ENCODE peak calls at places on chromosomes 5 and 9, in ten cellular contexts. L is pons; U is NCI-H1930; J is erythroblast; W is fibroblast of villous mesenchyme; F is globus pallidus; O is HT-29; V is GM10248; Y is NCI-H1048; Z is stimulated activated CD4-positive, alpha-beta T cell treated with anti-CD3 and anti-CD28 coated beads, Interleukin-1b, Interleukin-23, amount 100 ng/mL, for 1 hour. H is an unnamed sample.
A peak's percentile ranks its signal among the peaks of the same experiment; 100 is the strongest.

GRCh38 chr5:80140496-80140895 is 105.3 kb downstream of the THBS4 start:
- DNase-seq in Y (no peak), U (no peak), W (no peak), V (no peak), J (no peak), F (no peak), Z (no peak), O (no peak), L (no peak), H (no peak)

GRCh38 chr9:123368481-123369153 is 12.6 kb downstream of the CRB2 start:
- DNase-seq in Z (no peak), V (no peak), O (no peak), L (peak; percentile 53), U (no peak), Y (no peak), W (no peak), J (no peak), F (peak; percentile 93), H (peak; percentile 87)

GRCh38 chr5:124650960-124651662 is 95.3 kb downstream of the ZNF608 start:
- DNase-seq in Z (no peak), U (no peak), Y (no peak), W (no peak), L (no peak), J (no peak), V (no peak), F (no peak), O (no peak), H (no peak)

GRCh38 chr9:92607773-92608172 is 62.2 kb downstream of the IPPK start:
- DNase-seq in O (no peak), U (no peak), Z (no peak), J (no peak), W (peak; percentile 85), Y (no peak), L (peak; percentile 36), F (no peak), V (no peak), H (peak; percentile 67)

GRCh38 chr9:81669011-81669739 is 20.2 kb downstream of the TLE1 start:
- DNase-seq in Z (no peak), U (no peak), Y (no peak), F (no peak), L (no peak), W (no peak), O (no peak), J (no peak), V (no peak), H (no peak)

GRCh38 chr5:175317872-175318271 is 126.1 kb downstream of the DRD1 start:
- DNase-seq in F (no peak), V (no peak), U (no peak), L (no peak), Y (no peak), Z (no peak), W (no peak), J (no peak), O (no peak), H (no peak)

GRCh38 chr5:170345971-170346370 is 43.2 kb downstream of the KCNMB1 start:
- DNase-seq in W (no peak), U (no peak), Y (no peak), O (no peak), L (no peak), J (no peak), Z (no peak), V (no peak), F (no peak), H (no peak)

GRCh38 chr9:37061763-37062162 is 27.7 kb upstream of the PAX5 start:
- DNase-seq in F (no peak), U (no peak), Y (no peak), Z (no peak), W (peak; percentile 27), L (no peak), V (no peak), J (no peak), O (no peak), H (no peak)

GRCh38 chr5:126369995-126370731 is 53.0 kb upstream of the GRAMD2B start:
- DNase-seq in F (no peak), J (no peak), V (no peak), L (no peak), O (peak; percentile 42), W (no peak), Y (no peak), U (no peak), Z (no peak), H (no peak)

GRCh38 chr9:37034320-37034937 is 361 bp upstream of the PAX5 start:
- DNase-seq in Y (no peak), J (peak; percentile 27), L (no peak), V (peak; percentile 75), F (no peak), O (no peak), W (no peak), U (peak; percentile 28), Z (no peak), H (no peak)

GRCh38 chr9:15509931-15510788 is 610 bp downstream of the PSIP1 start:
- DNase-seq in W (peak; percentile 24), U (no peak), F (peak; percentile 40), L (peak; percentile 25), Z (peak; percentile 11), V (peak; percentile 80), Y (no peak), J (peak; percentile 84), O (peak; percentile 18), H (peak; percentile 39)

GRCh38 chr9:93668261-93668871 is 92.0 kb downstream of the PHF2 start:
- DNase-seq in F (no peak), U (no peak), J (no peak), V (no peak), L (no peak), O (no peak), Y (no peak), W (no peak), Z (no peak), H (no peak)

GRCh38 chr9:89874351-89875321 is 269.8 kb downstream of the GADD45G start:
- DNase-seq in F (peak; percentile 16), U (no peak), Y (no peak), V (no peak), J (no peak), L (peak; percentile 17), Z (no peak), W (peak; percentile 10), O (no peak), H (no peak)

GRCh38 chr9:34079181-34079580 is 30.5 kb upstream of the UBAP2 start:
- DNase-seq in W (no peak), V (no peak), L (no peak), O (peak; percentile 9), F (no peak), Y (no peak), J (peak; percentile 18), U (no peak), Z (no peak), H (no peak)

GRCh38 chr5:119315516-119315949 is 40.3 kb upstream of the TNFAIP8 start:
- DNase-seq in U (no peak), Z (no peak), O (peak; percentile 43), V (peak; percentile 73), L (peak; percentile 26), F (peak; percentile 7), W (peak; percentile 40), J (peak; percentile 58), Y (no peak), H (no peak)

GRCh38 chr5:17379188-17379951 is 118.7 kb upstream of the TAF11L2 start:
- DNase-seq in U (no peak), L (no peak), Z (no peak), O (no peak), V (no peak), J (no peak), Y (peak; percentile 32), F (no peak), W (peak; percentile 78), H (no peak)

GRCh38 chr9:27125030-27125429 is 16.0 kb downstream of the TEK start:
- DNase-seq in F (peak; percentile 24), V (no peak), L (peak; percentile 47), W (peak; percentile 96), Y (no peak), O (peak; percentile 42), J (no peak), U (no peak), Z (no peak), H (no peak)

GRCh38 chr9:6689893-6690634 is 44.5 kb upstream of the GLDC start:
- DNase-seq in Z (no peak), V (no peak), O (no peak), L (peak; percentile 32), J (no peak), F (no peak), Y (no peak), U (no peak), W (no peak), H (no peak)

GRCh38 chr9:130421802-130422276 is 22.9 kb upstream of the ASS1 start:
- DNase-seq in V (no peak), F (no peak), J (no peak), W (peak; percentile 63), L (no peak), O (no peak), Z (no peak), U (no peak), Y (no peak), H (no peak)

GRCh38 chr9:133558191-133559126 is 24.0 kb downstream of the ADAMTSL2 start:
- DNase-seq in Y (no peak), V (peak; percentile 87), O (no peak), Z (no peak), F (peak; percentile 59), U (no peak), J (peak; percentile 46), W (peak; percentile 76), L (peak; percentile 74), H (peak; percentile 51)

GRCh38 chr9:77507212-77507961 is 140.7 kb downstream of the GNA14 start:
- DNase-seq in Y (no peak), Z (no peak), V (no peak), O (no peak), U (no peak), F (no peak), L (no peak), W (peak; percentile 55), J (no peak), H (no peak)

GRCh38 chr5:147613359-147613758 is 103.5 kb upstream of the DPYSL3 start:
- DNase-seq in Z (no peak), W (peak; percentile 82), V (no peak), J (no peak), U (no peak), O (no peak), F (no peak), L (no peak), Y (no peak), H (no peak)

GRCh38 chr9:4344946-4345345 is 45.1 kb upstream of the GLIS3 start:
- DNase-seq in Z (no peak), O (peak; percentile 21), W (no peak), Y (no peak), L (no peak), J (no peak), V (no peak), F (no peak), U (no peak), H (no peak)

GRCh38 chr5:124748687-124749594 is 2.5 kb upstream of the ZNF608 start:
- DNase-seq in J (peak; percentile 74), Z (no peak), O (peak; percentile 94), V (peak; percentile 84), W (peak; percentile 76), Y (peak; percentile 88), U (peak; percentile 91), L (peak; percentile 99), F (peak; percentile 97), H (peak; percentile 94)

GRCh38 chr5:176619569-176620332 is 9.8 kb upstream of the GPRIN1 start:
- DNase-seq in J (no peak), V (no peak), L (no peak), U (no peak), Y (no peak), O (no peak), Z (no peak), W (no peak), F (no peak), H (no peak)

GRCh38 chr5:134004626-134005414 is at the start of gene VDAC1:
- DNase-seq in J (peak; percentile 83), Y (no peak), L (peak; percentile 65), U (peak; percentile 22), W (peak; percentile 90), V (peak; percentile 96), O (peak; percentile 85), F (peak; percentile 84), Z (peak; percentile 51), H (peak; percentile 89)

GRCh38 chr5:54470677-54471076 is 15.2 kb downstream of the HSPB3 start:
- DNase-seq in W (peak; percentile 46), O (no peak), F (no peak), L (no peak), V (no peak), Y (no peak), J (no peak), Z (no peak), U (no peak), H (no peak)